ENCODE peak calls at places on chromosomes 16 and 17, in four cellular contexts. M, W, H and K are unnamed samples.

GRCh38 chr17:74512041-74512440 is 19.2 kb downstream of the CD300LB start:
- DNase-seq in M (no peak), W (no peak), H (no peak), K (peak; percentile 63)

GRCh38 chr17:69480197-69480596 is 65.7 kb downstream of the MAP2K6 start:
- DNase-seq in M (no peak), W (no peak), H (no peak), K (no peak)

GRCh38 chr16:66653581-66654350 is 42.8 kb downstream of the CMTM4 start:
- DNase-seq in M (no peak), W (no peak), H (no peak), K (no peak)

GRCh38 chr17:72465191-72466024 is 344.6 kb downstream of the SOX9 start:
- DNase-seq in M (peak; percentile 60), W (peak; percentile 87), H (no peak), K (no peak)

GRCh38 chr17:83073389-83074063 is 5.9 kb upstream of the METRNL start:
- DNase-seq in M (no peak), W (peak; percentile 71), H (no peak), K (no peak)

GRCh38 chr17:79038545-79039135 is 14.7 kb downstream of the C1QTNF1 start:
- DNase-seq in M (no peak), W (peak; percentile 76), H (no peak), K (peak; percentile 95)

GRCh38 chr17:19363460-19364035 is 1.0 kb upstream of the B9D1 start:
- DNase-seq in M (no peak), W (no peak), H (no peak), K (no peak)

GRCh38 chr17:5000237-5000639 is 2.5 kb downstream of the KIF1C start:
- DNase-seq in M (no peak), W (no peak), H (no peak), K (peak; percentile 82)

GRCh38 chr17:76138896-76139248 is 2.2 kb downstream of the FOXJ1 start:
- DNase-seq in M (no peak), W (no peak), H (no peak), K (no peak)

GRCh38 chr16:85927938-85928337 is 29.0 kb downstream of the IRF8 start:
- DNase-seq in M (no peak), W (no peak), H (no peak), K (no peak)

GRCh38 chr16:49213594-49213993 is 68.0 kb downstream of the CBLN1 start:
- DNase-seq in M (no peak), W (no peak), H (no peak), K (no peak)

GRCh38 chr16:16138034-16138635 is 85.2 kb downstream of the ABCC6 start:
- DNase-seq in M (no peak), W (no peak), H (no peak), K (no peak)